ENCODE peak calls at places on chromosomes 11 and 22, in four cellular contexts. One of them, this sample, is unnamed.

GRCh38 chr11:125621995-125622394 is 3.0 kb upstream of the CHEK1 start:
- DNase-seq in effector memory CD8-positive, alpha-beta T cell: no peak
- DNase-seq in CD8-positive, alpha-beta memory T cell: no peak
- DNase-seq in astrocyte of the spinal cord: peak; percentile 40
- DNase-seq in this sample: no peak

GRCh38 chr11:112085822-112086421 is 634 bp downstream of the TIMM8B start:
- DNase-seq in CD8-positive, alpha-beta memory T cell: no peak
- DNase-seq in effector memory CD8-positive, alpha-beta T cell: no peak
- DNase-seq in astrocyte of the spinal cord: peak; percentile 36
- DNase-seq in this sample: no peak

GRCh38 chr22:45781941-45782340 is 110.3 kb downstream of the ATXN10 start:
- DNase-seq in CD8-positive, alpha-beta memory T cell: no peak
- DNase-seq in effector memory CD8-positive, alpha-beta T cell: no peak
- DNase-seq in astrocyte of the spinal cord: no peak
- DNase-seq in this sample: no peak

GRCh38 chr22:45997077-45997774 is 20.3 kb upstream of the WNT7B start:
- DNase-seq in effector memory CD8-positive, alpha-beta T cell: no peak
- DNase-seq in CD8-positive, alpha-beta memory T cell: no peak
- DNase-seq in astrocyte of the spinal cord: peak; percentile 98
- DNase-seq in this sample: no peak

GRCh38 chr11:69718147-69718546 is 14.3 kb upstream of the FGF19 start:
- DNase-seq in effector memory CD8-positive, alpha-beta T cell: no peak
- DNase-seq in CD8-positive, alpha-beta memory T cell: no peak
- DNase-seq in astrocyte of the spinal cord: peak; percentile 9
- DNase-seq in this sample: peak; percentile 26

GRCh38 chr11:123653997-123654565 is 343 bp downstream of the SCN3B start:
- DNase-seq in astrocyte of the spinal cord: peak; percentile 42
- DNase-seq in CD8-positive, alpha-beta memory T cell: no peak
- DNase-seq in effector memory CD8-positive, alpha-beta T cell: no peak
- DNase-seq in this sample: no peak

GRCh38 chr11:84837402-84838069 is 789.6 kb downstream of the DLG2 start:
- DNase-seq in effector memory CD8-positive, alpha-beta T cell: no peak
- DNase-seq in astrocyte of the spinal cord: no peak
- DNase-seq in CD8-positive, alpha-beta memory T cell: no peak
- DNase-seq in this sample: no peak

GRCh38 chr11:35523351-35523768 is 2.1 kb downstream of the PAMR1 start:
- DNase-seq in astrocyte of the spinal cord: peak; percentile 6
- DNase-seq in effector memory CD8-positive, alpha-beta T cell: no peak
- DNase-seq in CD8-positive, alpha-beta memory T cell: no peak
- DNase-seq in this sample: no peak

GRCh38 chr11:65932558-65932919 is 12.7 kb upstream of the TSGA10IP start:
- DNase-seq in effector memory CD8-positive, alpha-beta T cell: no peak
- DNase-seq in astrocyte of the spinal cord: no peak
- DNase-seq in CD8-positive, alpha-beta memory T cell: no peak
- DNase-seq in this sample: no peak